ENCODE peak calls at places on chromosomes 7 and 10, in nine cellular contexts. E is sigmoid colon; Y is nephron progenitor cell; J is kidney glomerular epithelial cell; Z is activated T-helper 1 cell treated with anti-CD3 and anti-CD28 coated beads, Interleukin-12 subunit alpha, Interleukin-12 subunit beta, Interleukin-2, Interleukin-4 antibody, amounts not matched to agents 30 ng/mL and 10 ng/mL and 1 ng/mL, durations not matched to agents 14 hours and 24 hours and 36 hours; B is stomach; W is activated CD8-positive, alpha-beta memory T cell treated with anti-CD3 and anti-CD28 coated beads for 24 hours; L is PC-3; T is NCI-H82. X is an unnamed sample.

GRCh38 chr7:3754488-3755365 is 453.7 kb downstream of the SDK1 start:
- DNase-seq in E (peak), Y (no peak), J (no peak), Z (no peak), B (peak), W (no peak), L (peak), T (no peak), X (no peak)

GRCh38 chr10:110818311-110819257 is 53.1 kb upstream of the PDCD4 start:
- DNase-seq in E (peak), Y (no peak), J (no peak), Z (no peak), B (peak), W (no peak), L (peak), T (peak), X (no peak)

GRCh38 chr10:67923551-67923950 is 39.1 kb downstream of the SIRT1 start:
- DNase-seq in E (no peak), Y (no peak), J (no peak), Z (no peak), B (no peak), W (no peak), L (peak), T (no peak), X (peak)

GRCh38 chr7:47535033-47535703 is 46.7 kb downstream of the TNS3 start:
- DNase-seq in E (no peak), Y (no peak), J (no peak), Z (no peak), B (no peak), W (no peak), L (no peak), T (peak), X (no peak)

GRCh38 chr7:28032738-28033380 is 147.7 kb downstream of the JAZF1 start:
- DNase-seq in E (no peak), Y (no peak), J (no peak), Z (no peak), B (no peak), W (no peak), L (no peak), T (no peak), X (no peak)

GRCh38 chr7:23211542-23211941 is 29.7 kb downstream of the NUP42 start:
- DNase-seq in E (no peak), Y (peak), J (peak), Z (no peak), B (no peak), W (no peak), L (no peak), T (no peak), X (no peak)

GRCh38 chr10:124294811-124295770 is 123.6 kb downstream of the OAT start:
- DNase-seq in E (peak), Y (no peak), J (no peak), Z (no peak), B (no peak), W (peak), L (no peak), T (no peak), X (peak)

GRCh38 chr7:130096243-130096827 is 26.0 kb downstream of the KLHDC10 start:
- DNase-seq in E (no peak), Y (no peak), J (no peak), Z (no peak), B (no peak), W (no peak), L (no peak), T (no peak), X (no peak)

GRCh38 chr7:17370901-17371550 is 72.6 kb downstream of the AHR start:
- DNase-seq in E (no peak), Y (no peak), J (peak), Z (no peak), B (no peak), W (no peak), L (peak), T (no peak), X (no peak)

GRCh38 chr10:7230956-7231355 is 179.9 kb downstream of the SFMBT2 start:
- DNase-seq in E (no peak), Y (no peak), J (no peak), Z (no peak), B (no peak), W (no peak), L (no peak), T (no peak), X (peak)

GRCh38 chr7:128162666-128163065 is 78.4 kb upstream of the LEP start:
- DNase-seq in E (no peak), Y (no peak), J (no peak), Z (no peak), B (no peak), W (peak), L (no peak), T (no peak), X (no peak)

GRCh38 chr10:21740989-21741388 is 207.0 kb downstream of the MLLT10 start:
- DNase-seq in E (no peak), Y (no peak), J (no peak), Z (no peak), B (no peak), W (no peak), L (no peak), T (no peak), X (no peak)

GRCh38 chr10:17199351-17199804 is 2.1 kb downstream of the TRDMT1 start:
- DNase-seq in E (no peak), Y (no peak), J (peak), Z (no peak), B (no peak), W (no peak), L (peak), T (no peak), X (peak)

X was measured in mammary epithelial cell.